ENCODE peak calls at places on chromosome 18, in five cellular contexts. One of them, this sample, is unnamed.

GRCh38 chr18:76464281-76465259 is 30.5 kb downstream of the ZNF516 start:
- DNase-seq in activated CD8-positive, alpha-beta memory T cell treated with anti-CD3 and anti-CD28 coated beads for 48 hours: no peak
- DNase-seq in stimulated activated CD4-positive, alpha-beta T cell treated with anti-CD3 and anti-CD28 coated beads, Interleukin-1b, Interleukin-23, amount 100 ng/mL, for 24 hours: no peak
- DNase-seq in HCT116: no peak
- DNase-seq in colonic mucosa: no peak
- DNase-seq in this sample: no peak

GRCh38 chr18:31489311-31489710 is 8.7 kb upstream of the DSG2 start:
- DNase-seq in stimulated activated CD4-positive, alpha-beta T cell treated with anti-CD3 and anti-CD28 coated beads, Interleukin-1b, Interleukin-23, amount 100 ng/mL, for 24 hours: no peak
- DNase-seq in colonic mucosa: no peak
- DNase-seq in activated CD8-positive, alpha-beta memory T cell treated with anti-CD3 and anti-CD28 coated beads for 48 hours: no peak
- DNase-seq in HCT116: no peak
- DNase-seq in this sample: no peak

GRCh38 chr18:3448845-3449701 is 899 bp upstream of the TGIF1 start:
- DNase-seq in stimulated activated CD4-positive, alpha-beta T cell treated with anti-CD3 and anti-CD28 coated beads, Interleukin-1b, Interleukin-23, amount 100 ng/mL, for 24 hours: peak; percentile 64
- DNase-seq in colonic mucosa: peak; percentile 84
- DNase-seq in HCT116: peak; percentile 70
- DNase-seq in activated CD8-positive, alpha-beta memory T cell treated with anti-CD3 and anti-CD28 coated beads for 48 hours: peak; percentile 55
- DNase-seq in this sample: peak; percentile 95

GRCh38 chr18:41881285-41881684 is 73.7 kb upstream of the PIK3C3 start:
- DNase-seq in stimulated activated CD4-positive, alpha-beta T cell treated with anti-CD3 and anti-CD28 coated beads, Interleukin-1b, Interleukin-23, amount 100 ng/mL, for 24 hours: no peak
- DNase-seq in HCT116: no peak
- DNase-seq in colonic mucosa: no peak
- DNase-seq in activated CD8-positive, alpha-beta memory T cell treated with anti-CD3 and anti-CD28 coated beads for 48 hours: no peak
- DNase-seq in this sample: no peak

GRCh38 chr18:3966246-3966984 is 488.7 kb downstream of the DLGAP1 start:
- DNase-seq in colonic mucosa: no peak
- DNase-seq in HCT116: no peak
- DNase-seq in activated CD8-positive, alpha-beta memory T cell treated with anti-CD3 and anti-CD28 coated beads for 48 hours: no peak
- DNase-seq in stimulated activated CD4-positive, alpha-beta T cell treated with anti-CD3 and anti-CD28 coated beads, Interleukin-1b, Interleukin-23, amount 100 ng/mL, for 24 hours: no peak
- DNase-seq in this sample: no peak

GRCh38 chr18:13279181-13280065 is 60.9 kb downstream of the LDLRAD4 start:
- DNase-seq in colonic mucosa: no peak
- DNase-seq in HCT116: no peak
- DNase-seq in stimulated activated CD4-positive, alpha-beta T cell treated with anti-CD3 and anti-CD28 coated beads, Interleukin-1b, Interleukin-23, amount 100 ng/mL, for 24 hours: peak; percentile 44
- DNase-seq in activated CD8-positive, alpha-beta memory T cell treated with anti-CD3 and anti-CD28 coated beads for 48 hours: no peak
- DNase-seq in this sample: no peak

GRCh38 chr18:61946449-61946848 is 53.6 kb upstream of the RNF152 start:
- DNase-seq in colonic mucosa: no peak
- DNase-seq in stimulated activated CD4-positive, alpha-beta T cell treated with anti-CD3 and anti-CD28 coated beads, Interleukin-1b, Interleukin-23, amount 100 ng/mL, for 24 hours: no peak
- DNase-seq in HCT116: no peak
- DNase-seq in activated CD8-positive, alpha-beta memory T cell treated with anti-CD3 and anti-CD28 coated beads for 48 hours: no peak
- DNase-seq in this sample: no peak

GRCh38 chr18:13260114-13260926 is 41.8 kb downstream of the LDLRAD4 start:
- DNase-seq in stimulated activated CD4-positive, alpha-beta T cell treated with anti-CD3 and anti-CD28 coated beads, Interleukin-1b, Interleukin-23, amount 100 ng/mL, for 24 hours: no peak
- DNase-seq in HCT116: no peak
- DNase-seq in activated CD8-positive, alpha-beta memory T cell treated with anti-CD3 and anti-CD28 coated beads for 48 hours: no peak
- DNase-seq in colonic mucosa: no peak
- DNase-seq in this sample: no peak